ENCODE peak calls at places on chromosomes 4 and X, in four cellular contexts. One of them, this sample, is unnamed.
A peak's percentile ranks its signal among the peaks of the same experiment; 100 is the strongest.

GRCh38 chr4:4867745-4868505 is 8.5 kb downstream of the MSX1 start:
- DNase-seq in WTC11: no peak
- DNase-seq in K562: no peak
- DNase-seq in GM12878: no peak
- DNase-seq in this sample: no peak

GRCh38 chr4:41658106-41658505 is 90.4 kb downstream of the PHOX2B start:
- DNase-seq in K562: no peak
- DNase-seq in GM12878: no peak
- DNase-seq in WTC11: no peak
- DNase-seq in this sample: no peak

GRCh38 chr4:56995525-56995924 is 16.8 kb downstream of the POLR2B start:
- DNase-seq in GM12878: no peak
- DNase-seq in K562: no peak
- DNase-seq in WTC11: no peak
- DNase-seq in this sample: no peak

GRCh38 chr4:146275370-146275769 is 61.0 kb downstream of the REELD1 start:
- DNase-seq in K562: no peak
- DNase-seq in WTC11: no peak
- DNase-seq in GM12878: no peak
- DNase-seq in this sample: no peak

GRCh38 chr4:18914182-18914581 is 892.6 kb upstream of the LCORL start:
- DNase-seq in WTC11: no peak
- DNase-seq in GM12878: no peak
- DNase-seq in K562: no peak
- DNase-seq in this sample: no peak

GRCh38 chrX:679161-679979 is 48.8 kb downstream of the SHOX start:
- DNase-seq in K562: no peak
- DNase-seq in WTC11: no peak
- DNase-seq in GM12878: no peak
- DNase-seq in this sample: no peak

GRCh38 chr4:188025476-188025875 is 29.9 kb downstream of the ZFP42 start:
- DNase-seq in GM12878: no peak
- DNase-seq in WTC11: no peak
- DNase-seq in K562: no peak
- DNase-seq in this sample: no peak

GRCh38 chr4:8365951-8366350 is 74.6 kb downstream of the ACOX3 start:
- DNase-seq in GM12878: no peak
- DNase-seq in WTC11: no peak
- DNase-seq in K562: no peak
- DNase-seq in this sample: no peak

GRCh38 chrX:34653811-34654210 is 3.3 kb downstream of the TMEM47 start:
- DNase-seq in K562: no peak
- DNase-seq in GM12878: no peak
- DNase-seq in WTC11: no peak
- DNase-seq in this sample: no peak

GRCh38 chr4:27791640-27792039 is 931.0 kb downstream of the STIM2 start:
- DNase-seq in K562: no peak
- DNase-seq in GM12878: no peak
- DNase-seq in WTC11: no peak
- DNase-seq in this sample: no peak

GRCh38 chr4:73718375-73719373 is 21.7 kb upstream of the CXCL8 start:
- DNase-seq in GM12878: peak; percentile 84
- DNase-seq in WTC11: no peak
- DNase-seq in K562: no peak
- DNase-seq in this sample: no peak

GRCh38 chr4:125315571-125316390 is 1.0 kb downstream of the FAT4 start:
- DNase-seq in K562: no peak
- DNase-seq in GM12878: no peak
- DNase-seq in WTC11: peak; percentile 72
- DNase-seq in this sample: peak; percentile 18
- TF ChIP-seq TCF7 in K562: no peak
- TF ChIP-seq TCF7 in GM12878: no peak
- TF ChIP-seq TCF7 in WTC11: no peak
- TF ChIP-seq TCF7 in this sample: no peak

DNA sequence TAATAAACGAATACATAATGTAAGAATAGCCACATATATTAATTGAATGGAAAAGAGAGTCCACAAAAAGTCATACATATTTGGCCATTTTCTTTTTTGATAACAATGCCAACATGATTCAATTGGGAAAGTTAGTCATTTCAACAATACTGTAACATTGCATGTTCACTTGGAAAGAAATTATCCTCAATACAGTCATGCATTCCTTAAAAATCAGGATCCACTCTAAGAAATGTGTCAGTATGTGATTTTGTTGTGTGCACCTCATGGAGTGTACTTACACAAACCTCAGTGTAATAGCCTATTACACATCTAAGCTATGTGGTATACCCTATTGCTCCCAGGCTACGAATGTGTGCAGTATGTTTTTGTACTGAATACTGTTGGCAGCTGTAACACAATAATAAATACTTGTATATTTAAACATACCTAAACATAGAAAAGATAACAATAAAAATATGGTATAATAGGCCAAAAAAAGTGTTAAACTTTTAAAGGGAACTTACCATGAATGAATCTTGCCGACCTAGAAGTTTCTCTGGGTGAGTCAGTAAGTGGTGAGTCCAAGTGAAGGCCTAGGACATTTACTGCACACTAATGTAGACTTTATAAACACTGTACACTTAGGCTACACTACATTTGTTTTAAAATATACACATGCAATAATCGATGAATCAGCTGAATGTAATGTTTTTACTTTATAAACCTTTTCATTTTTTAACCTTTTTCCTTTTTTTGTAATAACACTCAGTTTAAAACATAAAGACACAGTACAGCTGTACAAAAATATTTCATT is 806.8 kb downstream of the PCDH18 start:
- DNase-seq in K562: no peak
- DNase-seq in WTC11: no peak
- DNase-seq in GM12878: no peak
- DNase-seq in this sample: no peak
- TF ChIP-seq ATF3 in K562: no peak
- TF ChIP-seq ATF3 in WTC11: no peak
- TF ChIP-seq ATF3 in GM12878: no peak
- TF ChIP-seq ATF3 in this sample: no peak

GRCh38 chrX:137427061-137427778 is 138.7 kb upstream of the ZIC3 start:
- DNase-seq in WTC11: peak; percentile 35
- DNase-seq in GM12878: no peak
- DNase-seq in K562: no peak
- DNase-seq in this sample: no peak
- TF ChIP-seq TCF7 in WTC11: no peak
- TF ChIP-seq TCF7 in GM12878: no peak
- TF ChIP-seq TCF7 in K562: no peak
- TF ChIP-seq TCF7 in this sample: no peak

GRCh38 chr4:76300012-76300411 is 6.5 kb upstream of the STBD1 start:
- DNase-seq in WTC11: no peak
- DNase-seq in GM12878: no peak
- DNase-seq in K562: no peak
- DNase-seq in this sample: no peak
- TF ChIP-seq ATF3 in WTC11: no peak
- TF ChIP-seq ATF3 in GM12878: no peak
- TF ChIP-seq ATF3 in K562: no peak
- TF ChIP-seq ATF3 in this sample: no peak

GRCh38 chr4:113730467-113731216 is 30.9 kb downstream of the CAMK2D start:
- DNase-seq in GM12878: no peak
- DNase-seq in K562: no peak
- DNase-seq in WTC11: no peak
- DNase-seq in this sample: no peak
- TF ChIP-seq TCF7 in GM12878: no peak
- TF ChIP-seq TCF7 in K562: no peak
- TF ChIP-seq TCF7 in WTC11: no peak
- TF ChIP-seq TCF7 in this sample: no peak

GRCh38 chr4:138835833-138836521 is 179.6 kb upstream of the NOCT start:
- DNase-seq in K562: no peak
- DNase-seq in WTC11: no peak
- DNase-seq in GM12878: no peak
- DNase-seq in this sample: peak; percentile 65
- TF ChIP-seq ATF3 in K562: no peak
- TF ChIP-seq ATF3 in WTC11: no peak
- TF ChIP-seq ATF3 in GM12878: no peak
- TF ChIP-seq ATF3 in this sample: no peak

GRCh38 chr4:184453402-184454160 is 20.8 kb downstream of the IRF2 start:
- DNase-seq in GM12878: no peak
- DNase-seq in WTC11: no peak
- DNase-seq in K562: peak; percentile 23
- DNase-seq in this sample: no peak
- TF ChIP-seq TCF7 in GM12878: no peak
- TF ChIP-seq TCF7 in WTC11: no peak
- TF ChIP-seq TCF7 in K562: no peak
- TF ChIP-seq TCF7 in this sample: no peak

GRCh38 chr4:151356510-151356909 is 31.1 kb upstream of the SH3D19 start:
- DNase-seq in K562: no peak
- DNase-seq in WTC11: no peak
- DNase-seq in GM12878: no peak
- DNase-seq in this sample: no peak
- TF ChIP-seq ATF3 in K562: no peak
- TF ChIP-seq ATF3 in WTC11: no peak
- TF ChIP-seq ATF3 in GM12878: no peak
- TF ChIP-seq ATF3 in this sample: no peak

GRCh38 chr4:183760326-183760725 is 101.2 kb downstream of the TRAPPC11 start:
- DNase-seq in WTC11: no peak
- DNase-seq in K562: no peak
- DNase-seq in GM12878: no peak
- DNase-seq in this sample: no peak

GRCh38 chr4:183763990-183764754 is 105.1 kb downstream of the TRAPPC11 start:
- DNase-seq in K562: no peak
- DNase-seq in WTC11: no peak
- DNase-seq in GM12878: no peak
- DNase-seq in this sample: no peak

GRCh38 chr4:183770900-183771299 is 111.8 kb downstream of the TRAPPC11 start:
- DNase-seq in WTC11: no peak
- DNase-seq in GM12878: no peak
- DNase-seq in K562: no peak
- DNase-seq in this sample: no peak

GRCh38 chr4:183766140-183766539 is 107.0 kb downstream of the TRAPPC11 start:
- DNase-seq in K562: no peak
- DNase-seq in GM12878: no peak
- DNase-seq in WTC11: no peak
- DNase-seq in this sample: no peak

DNA sequence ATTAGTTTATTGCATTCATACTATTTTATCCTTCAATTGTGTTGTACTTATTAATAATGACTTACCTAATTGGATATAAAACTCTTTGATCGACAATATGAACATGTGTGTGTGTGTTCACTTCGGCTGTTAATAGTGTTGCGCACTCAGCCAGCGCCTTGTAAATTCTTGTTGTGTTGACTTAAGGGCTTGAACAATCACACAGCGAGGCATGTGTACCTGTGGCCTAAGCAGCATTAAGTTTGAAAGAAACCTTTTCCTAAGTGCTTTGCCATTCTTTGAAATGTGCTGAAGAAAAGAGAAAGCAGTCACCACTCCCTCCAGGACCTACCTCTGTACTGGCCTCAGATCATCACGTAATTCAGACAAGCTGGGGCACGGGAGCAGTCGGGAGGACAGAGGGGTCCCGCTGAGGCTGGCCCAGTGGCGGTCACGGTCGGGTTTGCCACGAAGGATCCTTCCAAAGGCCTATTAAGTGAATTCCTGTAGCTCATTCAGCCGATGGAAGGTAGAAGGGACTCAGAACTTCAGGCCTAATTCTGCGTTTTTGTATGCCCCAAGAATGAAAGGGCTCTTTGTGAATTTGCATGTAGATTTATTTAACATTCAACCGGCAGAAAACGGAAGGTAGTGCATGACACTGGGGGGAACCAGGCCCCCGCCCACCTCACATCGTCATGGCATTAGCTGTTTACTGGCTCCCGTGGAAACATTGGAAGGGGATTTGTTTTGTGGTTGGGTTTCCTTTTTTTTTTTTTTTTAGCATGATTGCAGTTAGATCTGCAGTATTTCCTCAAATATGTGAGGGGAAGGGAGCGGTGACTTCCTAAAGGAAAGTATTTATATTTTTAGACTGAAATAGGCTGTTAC is 106.3 kb downstream of the TRAPPC11 start:
- DNase-seq in K562: no peak
- DNase-seq in WTC11: no peak
- DNase-seq in GM12878: no peak
- DNase-seq in this sample: peak; percentile 10
- TF ChIP-seq TCF7 in K562: no peak
- TF ChIP-seq TCF7 in WTC11: no peak
- TF ChIP-seq TCF7 in GM12878: no peak
- TF ChIP-seq TCF7 in this sample: no peak

This sample was measured in HepG2.